ENCODE peak calls at places on chromosomes 1 and 21, in six cellular contexts. I is IMR-90, Q is H9, E is H1, W is mesenchymal stem cell, Y is trophoblast cell. M is an unnamed sample. For H3K4me1, the result is how much of the 10 kb centered on the place peaks cover.

GRCh38 chr1:155910621-155911121 is 478 bp downstream of the RIT1 start:
- DNase-seq in I (peak), Q (peak), W (peak), E (peak), Y (peak), M (peak)

GRCh38 chr1:6947952-6948351 is 162.7 kb downstream of the CAMTA1 start:
- DNase-seq in I (no peak), W (no peak), Q (no peak), Y (no peak), E (no peak), M (no peak)

GRCh38 chr21:30408782-30409494 is 13.1 kb downstream of the KRTAP13-1 start:
- DNase-seq in E (peak), Y (peak), I (no peak), W (peak), Q (peak), M (peak)

GRCh38 chr1:244502630-244503029 is 41.6 kb downstream of the CATSPERE start:
- DNase-seq in W (no peak), Q (no peak), I (no peak), E (no peak), Y (no peak), M (no peak)

GRCh38 chr1:181656491-181656890 is 173.2 kb downstream of the CACNA1E start:
- DNase-seq in W (no peak), I (no peak), Y (no peak), Q (no peak), E (no peak), M (no peak)

GRCh38 chr1:167533851-167534300 is 15.5 kb upstream of the CD247 start:
- DNase-seq in Q (peak), W (peak), Y (peak), E (peak), I (peak), M (peak)

GRCh38 chr21:28899220-28899619 is 93.5 kb downstream of the LTN1 start:
- DNase-seq in Y (no peak), Q (no peak), E (no peak), I (no peak), W (no peak), M (no peak)

GRCh38 chr21:45699966-45700365 is 56.4 kb downstream of the PCBP3 start:
- DNase-seq in E (no peak), Q (no peak), Y (no peak), W (no peak), I (no peak), M (no peak)

GRCh38 chr1:219659005-219659632 is 46.2 kb upstream of the ZC3H11B start:
- DNase-seq in I (no peak), Y (no peak), Q (no peak), E (no peak), W (no peak), M (no peak)

GRCh38 chr1:147625274-147625986 is 44.9 kb downstream of the ACP6 start:
- DNase-seq in Y (no peak), E (no peak), I (no peak), Q (no peak), W (no peak), M (no peak)

GRCh38 chr21:46294647-46295176 is 8.6 kb downstream of the YBEY start:
- DNase-seq in W (peak), Y (peak), I (peak), Q (no peak), E (no peak), M (no peak)

GRCh38 chr1:17472814-17473213 is 33.3 kb upstream of the RCC2 start:
- DNase-seq in Y (peak), Q (no peak), I (no peak), W (no peak), E (no peak), M (no peak)

GRCh38 chr1:164801791-164802572 is 243.0 kb downstream of the PBX1 start:
- DNase-seq in W (no peak), Q (no peak), I (no peak), E (no peak), Y (no peak), M (no peak)

GRCh38 chr1:44806025-44806703 is 987 bp downstream of the DYNLT4 start:
- DNase-seq in Y (peak), I (no peak), Q (peak), W (no peak), E (no peak), M (no peak)

GRCh38 chr1:44807364-44808062 is 362 bp upstream of the DYNLT4 start:
- DNase-seq in W (peak), Q (peak), I (peak), Y (peak), E (no peak), M (peak)

GRCh38 chr1:44806704-44807363 is at the start of gene DYNLT4:
- DNase-seq in E (no peak), Y (no peak), Q (no peak), W (no peak), I (no peak), M (no peak)

GRCh38 chr1:44803312-44804095 is 3.3 kb downstream of the PLK3 start:
- DNase-seq in Y (no peak), E (no peak), W (no peak), Q (no peak), I (no peak), M (no peak)

GRCh38 chr1:44805311-44806024 is 1.7 kb downstream of the DYNLT4 start:
- DNase-seq in I (no peak), W (no peak), Q (peak), E (no peak), Y (peak), M (no peak)
- H3K4me1 ChIP-seq in I (under half), W (half or more), Q (under half), E (under half), Y (half or more), M (half or more)

GRCh38 chr1:65180977-65181376 is 33.0 kb downstream of the AK4 start:
- DNase-seq in E (no peak), W (no peak), Y (no peak), Q (no peak), I (no peak), M (no peak)
- H4K91ac ChIP-seq in E (no peak), W (no peak), Y (no peak), Q (no peak), I (no peak), M (no peak)

GRCh38 chr1:10686404-10687040 is 109.9 kb downstream of the CASZ1 start:
- DNase-seq in E (no peak), W (no peak), I (no peak), Y (no peak), Q (no peak), M (no peak)
- H3K4me1 ChIP-seq in E (under half), W (under half), I (under half), Y (under half), Q (under half), M (under half)

DNA sequence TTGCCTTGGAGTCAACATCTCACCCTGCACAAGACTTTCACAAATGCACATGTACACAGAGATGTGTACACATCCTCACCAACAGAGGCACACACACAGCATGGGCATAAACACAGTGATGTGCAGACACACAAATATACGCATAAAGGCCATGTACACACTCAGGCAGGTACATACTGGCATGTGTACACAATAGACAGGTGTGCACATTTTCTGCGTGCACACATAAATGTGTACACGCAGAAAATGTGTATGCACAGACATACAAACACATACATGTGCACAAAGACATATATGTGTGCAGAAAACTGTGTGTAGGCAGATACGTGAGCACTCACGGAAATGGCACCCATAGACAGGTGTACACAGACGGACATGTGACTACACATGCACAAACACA is 85.3 kb upstream of the ZBTB40 start:
- DNase-seq in W (no peak), I (no peak), Q (no peak), E (no peak), Y (no peak), M (no peak)
- H4K91ac ChIP-seq in W (no peak), I (no peak), Q (no peak), E (no peak), Y (no peak), M (no peak)

GRCh38 chr1:204087893-204088528 is 15.1 kb downstream of the SOX13 start:
- DNase-seq in Q (no peak), W (no peak), E (no peak), Y (peak), I (no peak), M (no peak)

GRCh38 chr1:204087181-204087892 is 14.4 kb downstream of the SOX13 start:
- DNase-seq in I (no peak), E (no peak), Q (no peak), W (no peak), Y (no peak), M (no peak)

GRCh38 chr1:204091066-204091465 is 18.2 kb downstream of the SOX13 start:
- DNase-seq in E (no peak), Y (no peak), W (no peak), Q (no peak), I (no peak), M (no peak)

GRCh38 chr1:204089044-204089751 is 16.3 kb downstream of the SOX13 start:
- DNase-seq in Q (no peak), E (peak), I (no peak), Y (no peak), W (peak), M (no peak)

GRCh38 chr1:204088596-204088995 is 15.7 kb downstream of the SOX13 start:
- DNase-seq in I (no peak), W (no peak), Q (no peak), Y (no peak), E (peak), M (no peak)
- H3K4me1 ChIP-seq in I (under half), W (under half), Q (under half), Y (under half), E (half or more), M (under half)

GRCh38 chr21:17397703-17398102 is 115.1 kb upstream of the CXADR start:
- DNase-seq in Q (no peak), E (no peak), W (no peak), I (no peak), Y (no peak), M (no peak)

GRCh38 chr21:17391811-17392340 is 121.0 kb upstream of the CXADR start:
- DNase-seq in W (no peak), Q (no peak), I (no peak), Y (no peak), E (no peak), M (no peak)

DNA sequence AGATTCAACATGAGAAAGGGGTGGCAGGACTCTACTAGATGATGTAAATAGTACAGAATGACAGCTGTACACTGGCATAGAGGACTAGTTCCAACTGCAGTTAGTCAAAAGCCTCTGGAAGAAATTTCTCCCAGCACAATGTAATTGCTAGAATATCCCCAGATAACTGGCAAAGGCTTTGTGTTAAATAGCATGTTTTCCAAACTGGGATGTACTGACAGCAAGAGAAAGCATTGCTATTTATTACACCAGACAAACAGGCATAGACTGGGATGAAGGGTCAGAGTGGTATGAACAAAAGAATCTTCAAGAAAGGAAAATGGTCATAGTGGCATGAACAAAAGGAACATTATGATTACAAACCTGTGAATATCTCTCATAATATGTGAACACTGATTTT is 115.9 kb upstream of the CXADR start:
- DNase-seq in E (no peak), W (no peak), Q (no peak), I (no peak), Y (no peak), M (no peak)
- H4K91ac ChIP-seq in E (no peak), W (no peak), Q (no peak), I (no peak), Y (no peak), M (no peak)

DNA sequence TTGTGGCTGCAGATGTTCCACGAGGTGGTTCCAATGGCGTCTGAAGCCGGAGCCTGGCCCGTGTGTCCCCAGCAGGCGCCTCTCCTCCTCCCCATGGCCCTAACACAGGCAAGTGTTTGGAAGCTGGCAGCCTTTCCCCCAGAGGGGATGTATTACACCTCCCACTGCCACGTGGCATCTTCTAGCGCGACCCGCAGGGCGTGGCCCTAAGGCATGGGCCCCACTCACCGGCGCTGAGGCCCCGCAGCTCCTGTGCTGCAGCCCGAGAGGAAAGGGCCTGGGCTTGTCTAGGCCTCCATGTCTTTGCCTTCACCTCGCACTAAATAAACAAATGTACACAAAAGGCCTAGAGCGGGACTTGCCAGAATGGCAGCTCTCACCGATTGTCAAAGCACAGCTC is 37.9 kb downstream of the SLC66A1 start:
- DNase-seq in E (no peak), I (no peak), W (no peak), Q (no peak), Y (no peak), M (no peak)
- H3K4me1 ChIP-seq in E (under half), I (under half), W (under half), Q (under half), Y (under half), M (under half)

GRCh38 chr1:205523891-205524793 is 19.7 kb downstream of the CDK18 start:
- DNase-seq in W (peak), Y (peak), E (peak), I (peak), Q (peak), M (peak)
- H4K91ac ChIP-seq in W (no peak), Y (no peak), E (no peak), I (no peak), Q (no peak), M (no peak)

GRCh38 chr1:234884006-234884405 is 244.6 kb downstream of the TOMM20 start:
- DNase-seq in Q (no peak), W (no peak), E (no peak), Y (no peak), I (no peak), M (no peak)

GRCh38 chr1:234881893-234882771 is 246.5 kb downstream of the TOMM20 start:
- DNase-seq in Y (no peak), E (no peak), I (no peak), Q (no peak), W (no peak), M (no peak)

GRCh38 chr1:234884701-234885100 is 243.9 kb downstream of the TOMM20 start:
- DNase-seq in I (no peak), E (no peak), Y (no peak), Q (no peak), W (no peak), M (no peak)

GRCh38 chr1:234885601-234886000 is 243.0 kb downstream of the TOMM20 start:
- DNase-seq in E (no peak), I (no peak), Q (no peak), Y (no peak), W (no peak), M (no peak)

GRCh38 chr1:234882898-234883297 is 245.7 kb downstream of the TOMM20 start:
- DNase-seq in Y (no peak), Q (no peak), W (no peak), E (no peak), I (no peak), M (no peak)
- H3K4me1 ChIP-seq in Y (under half), Q (under half), W (under half), E (under half), I (under half), M (under half)

GRCh38 chr1:81509619-81510018 is 291.1 kb upstream of the ADGRL2 start:
- DNase-seq in W (peak), I (no peak), Y (peak), Q (no peak), E (no peak), M (peak)
- H4K91ac ChIP-seq in W (no peak), I (no peak), Y (no peak), Q (no peak), E (no peak), M (no peak)